ENCODE peak calls at places on chromosomes 2 and 18, in nine cellular contexts. O is vagina, J is astrocyte of the cerebellum, U is left ventricle myocardium inferior, L is NB4, G is H1, T is GM10248, W is spleen, Y is IMR-90. V is an unnamed sample.

GRCh38 chr2:8004250-8004681 is 677.6 kb upstream of the ID2 start:
- DNase-seq in T (peak; percentile 44), G (no peak), O (no peak), U (no peak), Y (peak; percentile 93), L (peak; percentile 70), J (no peak), W (no peak), V (peak; percentile 76)

GRCh38 chr2:238720232-238720672 is 127.6 kb upstream of the TWIST2 start:
- DNase-seq in L (peak; percentile 74), O (peak; percentile 93), Y (peak; percentile 19), G (peak; percentile 91), T (peak; percentile 43), W (no peak), U (peak; percentile 43), J (no peak), V (peak; percentile 87)

GRCh38 chr18:51525453-51526225 is 328.2 kb upstream of the MEX3C start:
- DNase-seq in O (no peak), J (no peak), W (no peak), U (no peak), T (no peak), L (no peak), G (no peak), Y (no peak), V (no peak)

GRCh38 chr2:152790883-152791282 is 72.5 kb downstream of the ARL6IP6 start:
- DNase-seq in G (no peak), W (no peak), L (no peak), O (no peak), U (no peak), J (no peak), Y (no peak), T (no peak), V (no peak)

GRCh38 chr2:8252997-8253694 is 428.7 kb upstream of the ID2 start:
- DNase-seq in O (no peak), U (no peak), T (peak; percentile 44), Y (no peak), L (no peak), J (no peak), G (no peak), W (no peak), V (no peak)

GRCh38 chr18:78895207-78896001 is 84.2 kb upstream of the SALL3 start:
- DNase-seq in J (no peak), T (no peak), Y (no peak), G (no peak), L (no peak), U (no peak), O (peak; percentile 93), W (no peak), V (no peak)

GRCh38 chr2:120402070-120402440 is 56.1 kb downstream of the INHBB start:
- DNase-seq in J (no peak), L (no peak), W (no peak), T (no peak), G (no peak), U (no peak), Y (no peak), O (no peak), V (no peak)

GRCh38 chr2:224357098-224357901 is 44.6 kb downstream of the FAM124B start:
- DNase-seq in J (peak; percentile 39), T (peak; percentile 74), L (peak; percentile 80), U (no peak), O (no peak), Y (peak; percentile 60), G (peak; percentile 76), W (no peak), V (no peak)

GRCh38 chr2:219002395-219003266 is 9.4 kb upstream of the CRYBA2 start:
- DNase-seq in W (no peak), G (peak; percentile 96), J (no peak), O (no peak), Y (no peak), T (peak; percentile 72), U (no peak), L (no peak), V (no peak)

GRCh38 chr2:119160361-119160965 is 1.9 kb upstream of the C1QL2 start:
- DNase-seq in U (no peak), W (no peak), L (no peak), T (no peak), G (no peak), Y (no peak), J (no peak), O (no peak), V (no peak)

GRCh38 chr18:8548186-8548585 is 61.1 kb upstream of the RAB12 start:
- DNase-seq in Y (peak; percentile 39), G (no peak), O (no peak), L (no peak), J (peak; percentile 97), T (no peak), W (no peak), U (no peak), V (no peak)

GRCh38 chr2:165016772-165017411 is 61.6 kb upstream of the SLC38A11 start:
- DNase-seq in L (peak; percentile 40), T (peak; percentile 14), U (no peak), J (peak; percentile 34), Y (peak; percentile 65), G (no peak), W (no peak), O (no peak), V (no peak)

GRCh38 chr18:59921384-59921891 is 21.6 kb downstream of the PMAIP1 start:
- DNase-seq in W (no peak), O (no peak), T (no peak), U (no peak), J (no peak), G (no peak), Y (no peak), L (peak; percentile 90), V (no peak)

GRCh38 chr2:58540680-58541079 is 299.6 kb upstream of the FANCL start:
- DNase-seq in W (no peak), T (no peak), Y (no peak), O (no peak), G (no peak), U (no peak), J (no peak), L (no peak), V (no peak)

GRCh38 chr2:1664698-1665097 is 79.6 kb downstream of the PXDN start:
- DNase-seq in Y (no peak), J (no peak), G (no peak), O (peak; percentile 72), T (no peak), W (no peak), U (no peak), L (no peak), V (peak; percentile 68)

GRCh38 chr2:1663621-1664020 is 80.7 kb downstream of the PXDN start:
- DNase-seq in L (no peak), G (no peak), J (no peak), Y (no peak), O (no peak), U (no peak), T (no peak), W (no peak), V (peak; percentile 71)

GRCh38 chr2:1664076-1664605 is 80.2 kb downstream of the PXDN start:
- DNase-seq in W (no peak), J (no peak), L (no peak), U (no peak), Y (no peak), G (no peak), O (no peak), T (no peak), V (peak; percentile 17)

GRCh38 chr2:1662606-1663180 is 81.6 kb downstream of the PXDN start:
- DNase-seq in L (no peak), T (no peak), J (no peak), G (no peak), O (no peak), U (no peak), W (no peak), Y (no peak), V (no peak)

GRCh38 chr2:1665761-1666505 is 78.4 kb downstream of the PXDN start:
- DNase-seq in L (no peak), Y (no peak), J (no peak), G (peak; percentile 38), T (no peak), W (no peak), O (peak; percentile 87), U (no peak), V (no peak)
- TF ChIP-seq CTCF in L (no peak), Y (no peak), J (no peak), G (no peak), T (no peak), W (no peak), O (no peak), U (no peak), V (no peak)

DNA sequence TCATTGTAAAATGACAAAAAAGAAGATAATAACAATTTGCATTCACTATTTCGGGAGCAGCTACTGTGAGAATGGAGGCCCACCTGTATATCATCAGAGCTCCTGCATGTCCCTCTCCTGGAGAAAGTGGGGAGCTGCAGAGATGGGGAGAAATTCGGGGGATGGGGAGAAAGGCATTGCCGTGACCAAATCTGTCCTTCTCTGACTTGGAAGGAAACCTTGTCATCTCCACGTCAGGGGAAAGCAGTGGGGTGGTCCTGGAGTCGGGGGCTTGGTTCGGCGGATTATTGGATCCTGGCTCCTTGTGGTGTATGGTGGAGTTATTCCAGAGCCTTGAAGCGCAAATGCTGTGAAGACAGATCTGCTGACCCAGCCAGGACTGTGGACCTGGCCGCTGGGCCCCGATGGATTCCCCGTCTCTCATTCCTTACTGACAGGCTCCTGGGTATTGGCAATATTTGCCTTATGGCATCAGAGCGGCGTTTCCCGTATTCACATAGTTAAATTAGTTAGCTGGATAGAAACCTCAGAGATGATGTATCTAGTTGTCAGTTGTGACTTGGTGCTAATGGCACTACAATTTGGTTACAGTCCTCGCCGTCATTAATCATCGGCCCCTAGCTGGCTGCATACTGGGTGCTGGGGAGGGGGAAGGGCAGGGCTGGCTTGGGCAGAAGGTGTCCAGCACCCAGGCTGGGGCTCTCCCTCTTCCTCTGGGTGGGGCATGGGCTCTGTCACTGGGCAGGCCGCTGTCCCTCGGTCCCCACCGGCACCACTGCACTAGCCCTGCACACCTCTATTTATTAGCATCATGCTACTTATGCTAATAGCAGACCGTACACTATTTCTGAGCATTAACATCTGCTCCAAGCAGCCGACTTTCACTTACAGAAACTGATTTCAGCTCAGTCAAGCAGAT is 31.7 kb downstream of the CELF4 start:
- DNase-seq in L (no peak), W (no peak), U (no peak), T (no peak), J (no peak), O (no peak), G (no peak), Y (no peak), V (no peak)
- TF ChIP-seq CTCF in L (no peak), W (no peak), U (no peak), T (no peak), J (peak; percentile 32), O (no peak), G (peak; percentile 70), Y (no peak), V (no peak)

GRCh38 chr18:74567805-74568204 is 29.9 kb upstream of the ZNF407 start:
- DNase-seq in U (no peak), Y (no peak), L (no peak), G (no peak), O (no peak), J (no peak), T (no peak), W (no peak), V (no peak)
- TF ChIP-seq CTCF in U (no peak), Y (no peak), L (peak; percentile 4), G (peak; percentile 50), O (no peak), J (no peak), T (no peak), W (no peak), V (no peak)

DNA sequence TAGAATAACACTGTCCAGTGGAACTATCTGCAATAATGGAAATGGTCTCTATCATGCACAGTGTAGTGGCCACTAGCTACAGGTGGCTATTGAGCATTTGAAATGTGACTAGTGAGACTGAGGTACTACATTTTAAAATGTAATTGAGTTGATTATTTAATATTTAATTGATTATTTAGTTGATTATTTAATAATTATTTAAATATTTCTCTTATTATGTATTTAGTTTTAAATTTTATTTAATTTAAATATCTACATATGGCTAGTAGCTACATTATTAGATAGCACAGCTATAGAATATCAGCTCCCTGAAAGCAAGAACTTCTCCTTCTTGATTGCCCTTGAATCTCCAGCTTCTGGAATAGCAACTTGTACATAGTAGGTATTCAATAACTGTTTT is 12.8 kb upstream of the ZNF521 start:
- DNase-seq in Y (no peak), O (no peak), U (no peak), L (no peak), J (no peak), W (no peak), T (no peak), G (no peak), V (no peak)
- TF ChIP-seq CTCF in Y (no peak), O (no peak), U (no peak), L (no peak), J (no peak), W (no peak), T (no peak), G (no peak), V (no peak)